ENCODE peak calls at places on chromosomes 13 and 19, in six cellular contexts. I is AG04449; E is colonic mucosa; S is activated CD4-positive, alpha-beta T cell treated with anti-CD3 and anti-CD28 coated beads for 24 hours; A is stimulated activated CD4-positive, alpha-beta T cell treated with anti-CD3 and anti-CD28 coated beads, Interleukin-1b, Interleukin-23, amount 100 ng/mL, for 1 hour; H is stimulated activated CD8-positive, alpha-beta memory T cell treated with anti-CD3 and anti-CD28 coated beads, Interleukin-2, amount 100 ng/mL, for 48 hours. N is an unnamed sample.

GRCh38 chr19:47253467-47253881 is 2.9 kb upstream of the CCDC9 start:
- DNase-seq in I (peak; percentile 69), E (no peak), S (no peak), A (no peak), H (no peak), N (peak; percentile 68)

GRCh38 chr19:12833747-12834417 is 497 bp downstream of the RTBDN start:
- DNase-seq in I (no peak), E (peak; percentile 39), S (no peak), A (no peak), H (no peak), N (no peak)

GRCh38 chr19:36331353-36332228 is 47.4 kb downstream of the ZFP14 start:
- DNase-seq in I (peak; percentile 65), E (peak; percentile 87), S (peak; percentile 25), A (peak; percentile 0), H (peak; percentile 49), N (peak; percentile 85)

GRCh38 chr13:30340367-30341184 is 33.2 kb upstream of the KATNAL1 start:
- DNase-seq in I (peak; percentile 88), E (peak; percentile 34), S (no peak), A (no peak), H (no peak), N (peak; percentile 98)

GRCh38 chr19:5141926-5142724 is 173.2 kb downstream of the KDM4B start:
- DNase-seq in I (no peak), E (no peak), S (no peak), A (no peak), H (no peak), N (no peak)

GRCh38 chr13:109383683-109384082 is 402.7 kb downstream of the IRS2 start:
- DNase-seq in I (peak; percentile 44), E (no peak), S (no peak), A (no peak), H (no peak), N (peak; percentile 37)

GRCh38 chr19:10936661-10937084 is 8.1 kb downstream of the TIMM29 start:
- DNase-seq in I (peak; percentile 19), E (peak; percentile 61), S (no peak), A (no peak), H (no peak), N (peak; percentile 42)

GRCh38 chr19:48123907-48124675 is 13.5 kb upstream of the PLA2G4C start:
- DNase-seq in I (no peak), E (no peak), S (peak; percentile 25), A (no peak), H (peak; percentile 46), N (peak; percentile 38)

GRCh38 chr19:28239270-28239669 is 973.7 kb downstream of the UQCRFS1 start:
- DNase-seq in I (no peak), E (no peak), S (no peak), A (no peak), H (no peak), N (no peak)

GRCh38 chr13:72864142-72865035 is 82.5 kb downstream of the PIBF1 start:
- DNase-seq in I (peak; percentile 28), E (no peak), S (no peak), A (no peak), H (no peak), N (peak; percentile 32)

GRCh38 chr13:59680429-59681024 is 483.2 kb downstream of the DIAPH3 start:
- DNase-seq in I (no peak), E (no peak), S (no peak), A (no peak), H (no peak), N (no peak)

GRCh38 chr19:30854661-30855060 is 482.5 kb downstream of the ZNF536 start:
- DNase-seq in I (no peak), E (no peak), S (no peak), A (no peak), H (no peak), N (no peak)

GRCh38 chr19:47686679-47687450 is 26.4 kb upstream of the EHD2 start:
- DNase-seq in I (no peak), E (no peak), S (no peak), A (no peak), H (no peak), N (no peak)